ENCODE peak calls at places on chromosomes 3 and 15, in five cellular contexts. L, H, J, K and P are unnamed samples.

GRCh38 chr3:195153121-195153520 is 117.8 kb downstream of the XXYLT1 start:
- DNase-seq in L (no peak), H (no peak), J (no peak), K (no peak), P (no peak)

GRCh38 chr3:195154793-195155535 is 116.0 kb downstream of the XXYLT1 start:
- DNase-seq in L (peak; percentile 97), H (peak; percentile 93), J (peak; percentile 94), K (no peak), P (no peak)

GRCh38 chr3:57958642-57959406 is 49.4 kb upstream of the FLNB start:
- DNase-seq in L (peak; percentile 50), H (no peak), J (no peak), K (no peak), P (no peak)

GRCh38 chr3:179236676-179237301 is 14.1 kb downstream of the KCNMB3 start:
- DNase-seq in L (no peak), H (no peak), J (no peak), K (no peak), P (no peak)

GRCh38 chr3:72924055-72924454 is 36.2 kb downstream of the GXYLT2 start:
- DNase-seq in L (no peak), H (no peak), J (no peak), K (no peak), P (no peak)

GRCh38 chr3:47664519-47664918 is 85.9 kb upstream of the CSPG5 start:
- DNase-seq in L (peak; percentile 26), H (no peak), J (peak; percentile 9), K (no peak), P (no peak)

GRCh38 chr3:106208979-106209378 is 340.2 kb upstream of the CBLB start:
- DNase-seq in L (peak; percentile 10), H (no peak), J (peak; percentile 23), K (no peak), P (no peak)

GRCh38 chr3:109478614-109479013 is 141.3 kb upstream of the DPPA4 start:
- DNase-seq in L (no peak), H (no peak), J (no peak), K (no peak), P (no peak)

GRCh38 chr3:179929091-179929529 is 107.6 kb downstream of the PEX5L start:
- DNase-seq in L (peak; percentile 41), H (no peak), J (peak; percentile 58), K (peak; percentile 64), P (peak; percentile 43)

GRCh38 chr3:187072582-187072981 is 66.7 kb downstream of the RPL39L start:
- DNase-seq in L (no peak), H (no peak), J (no peak), K (no peak), P (no peak)

GRCh38 chr3:10004506-10004905 is 17.9 kb upstream of the EMC3 start:
- DNase-seq in L (no peak), H (no peak), J (no peak), K (no peak), P (no peak)

GRCh38 chr15:46654993-46655392 is 1020.2 kb downstream of the SQOR start:
- DNase-seq in L (no peak), H (no peak), J (no peak), K (no peak), P (no peak)

GRCh38 chr15:95326689-95327525 is 1003.6 kb upstream of the NR2F2 start:
- DNase-seq in L (no peak), H (no peak), J (no peak), K (peak; percentile 19), P (no peak)

GRCh38 chr15:73630030-73630429 is 3.2 kb downstream of the NPTN start:
- DNase-seq in L (no peak), H (no peak), J (no peak), K (no peak), P (peak; percentile 21)

GRCh38 chr3:170454468-170454867 is 35.8 kb downstream of the CLDN11 start:
- DNase-seq in L (no peak), H (no peak), J (no peak), K (no peak), P (no peak)

GRCh38 chr3:169556909-169557308 is 106.6 kb downstream of the MECOM start:
- DNase-seq in L (no peak), H (no peak), J (no peak), K (no peak), P (no peak)

GRCh38 chr3:126537116-126537729 is 13.3 kb downstream of the CHST13 start:
- DNase-seq in L (no peak), H (peak; percentile 48), J (no peak), K (no peak), P (no peak)

GRCh38 chr15:49473031-49473430 is 50.0 kb downstream of the FGF7 start:
- DNase-seq in L (no peak), H (no peak), J (no peak), K (no peak), P (no peak)

GRCh38 chr3:106518516-106518915 is 649.7 kb upstream of the CBLB start:
- DNase-seq in L (peak; percentile 67), H (no peak), J (peak; percentile 28), K (no peak), P (no peak)

GRCh38 chr3:72606005-72606800 is 242.0 kb downstream of the SHQ1 start:
- DNase-seq in L (no peak), H (no peak), J (no peak), K (no peak), P (no peak)

GRCh38 chr15:79769081-79769481 is 127.7 kb downstream of the MTHFS start:
- DNase-seq in L (no peak), H (no peak), J (peak; percentile 9), K (no peak), P (no peak)

GRCh38 chr3:156264771-156265170 is 144.4 kb downstream of the KCNAB1 start:
- DNase-seq in L (peak; percentile 43), H (no peak), J (no peak), K (no peak), P (no peak)

GRCh38 chr15:90064931-90065681 is 37.2 kb downstream of the IDH2 start:
- DNase-seq in L (no peak), H (peak; percentile 82), J (no peak), K (no peak), P (no peak)

GRCh38 chr3:15164356-15164755 is 41.7 kb upstream of the CAPN7 start:
- DNase-seq in L (no peak), H (no peak), J (no peak), K (no peak), P (no peak)

GRCh38 chr3:132723024-132723462 is 834 bp upstream of the NPHP3 start:
- DNase-seq in L (peak; percentile 72), H (no peak), J (peak; percentile 79), K (no peak), P (no peak)

GRCh38 chr3:65575376-65575840 is 463.3 kb downstream of the MAGI1 start:
- DNase-seq in L (peak; percentile 88), H (no peak), J (peak; percentile 94), K (no peak), P (no peak)

DNA sequence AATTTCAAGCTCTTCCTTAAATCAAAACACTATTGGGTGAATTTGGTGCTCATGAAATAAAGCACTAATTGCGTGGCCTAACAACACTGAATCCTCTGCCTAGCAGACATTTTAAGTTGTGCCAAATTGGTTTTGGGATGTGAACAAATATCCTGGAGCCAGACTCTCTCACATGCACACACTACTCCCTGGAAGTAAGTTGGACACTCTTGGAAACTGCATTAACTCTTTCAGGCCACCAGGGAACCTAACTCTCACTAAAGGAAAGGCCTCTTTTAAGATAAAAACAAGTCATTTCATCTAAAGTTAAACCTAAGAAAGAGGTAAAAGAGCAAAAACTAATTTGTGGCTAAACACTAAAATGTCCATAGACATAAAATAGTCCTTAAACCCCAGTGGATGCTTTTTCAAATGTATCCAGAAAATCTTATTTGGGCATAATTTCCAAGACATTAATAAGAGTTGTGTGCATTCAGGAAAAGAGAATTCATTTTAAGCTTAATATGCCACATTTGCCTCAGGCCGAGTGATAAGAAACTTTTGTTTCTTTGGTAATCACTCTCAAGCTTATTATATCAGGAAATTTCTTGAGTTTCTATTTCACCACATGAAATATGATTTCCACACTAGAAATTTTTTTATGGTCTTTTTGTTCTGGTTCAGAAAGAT is 61.8 kb downstream of the ZBTB20 start:
- DNase-seq in L (no peak), H (no peak), J (no peak), K (no peak), P (no peak)
- TF ChIP-seq CTCF in L (peak; percentile 36), H (no peak), J (peak; percentile 68), K (peak; percentile 47), P (no peak)

GRCh38 chr15:51444807-51445206 is 103.4 kb downstream of the GLDN start:
- DNase-seq in L (no peak), H (no peak), J (no peak), K (no peak), P (no peak)
- TF ChIP-seq CTCF in L (no peak), H (no peak), J (no peak), K (no peak), P (no peak)

GRCh38 chr3:41321642-41321980 is 122.3 kb downstream of the CTNNB1 start:
- DNase-seq in L (no peak), H (no peak), J (no peak), K (no peak), P (no peak)

GRCh38 chr3:41320953-41321641 is 121.8 kb downstream of the CTNNB1 start:
- DNase-seq in L (no peak), H (no peak), J (no peak), K (no peak), P (no peak)

GRCh38 chr3:41327718-41328117 is 128.4 kb downstream of the CTNNB1 start:
- DNase-seq in L (peak; percentile 34), H (no peak), J (no peak), K (no peak), P (no peak)

GRCh38 chr3:41323455-41323854 is 124.2 kb downstream of the CTNNB1 start:
- DNase-seq in L (no peak), H (no peak), J (no peak), K (no peak), P (no peak)

GRCh38 chr3:41323860-41324259 is 124.6 kb downstream of the CTNNB1 start:
- DNase-seq in L (no peak), H (no peak), J (no peak), K (no peak), P (no peak)
- TF ChIP-seq CTCF in L (no peak), H (no peak), J (no peak), K (no peak), P (no peak)

GRCh38 chr3:43152649-43153048 is 46.8 kb upstream of the POMGNT2 start:
- DNase-seq in L (no peak), H (no peak), J (no peak), K (no peak), P (no peak)

GRCh38 chr3:43153189-43154083 is 47.6 kb upstream of the POMGNT2 start:
- DNase-seq in L (peak; percentile 63), H (peak; percentile 63), J (peak; percentile 64), K (no peak), P (no peak)

GRCh38 chr3:43156812-43157455 is 51.1 kb upstream of the POMGNT2 start:
- DNase-seq in L (no peak), H (no peak), J (no peak), K (no peak), P (no peak)

GRCh38 chr3:43155016-43155415 is 49.1 kb upstream of the POMGNT2 start:
- DNase-seq in L (no peak), H (no peak), J (no peak), K (no peak), P (no peak)

DNA sequence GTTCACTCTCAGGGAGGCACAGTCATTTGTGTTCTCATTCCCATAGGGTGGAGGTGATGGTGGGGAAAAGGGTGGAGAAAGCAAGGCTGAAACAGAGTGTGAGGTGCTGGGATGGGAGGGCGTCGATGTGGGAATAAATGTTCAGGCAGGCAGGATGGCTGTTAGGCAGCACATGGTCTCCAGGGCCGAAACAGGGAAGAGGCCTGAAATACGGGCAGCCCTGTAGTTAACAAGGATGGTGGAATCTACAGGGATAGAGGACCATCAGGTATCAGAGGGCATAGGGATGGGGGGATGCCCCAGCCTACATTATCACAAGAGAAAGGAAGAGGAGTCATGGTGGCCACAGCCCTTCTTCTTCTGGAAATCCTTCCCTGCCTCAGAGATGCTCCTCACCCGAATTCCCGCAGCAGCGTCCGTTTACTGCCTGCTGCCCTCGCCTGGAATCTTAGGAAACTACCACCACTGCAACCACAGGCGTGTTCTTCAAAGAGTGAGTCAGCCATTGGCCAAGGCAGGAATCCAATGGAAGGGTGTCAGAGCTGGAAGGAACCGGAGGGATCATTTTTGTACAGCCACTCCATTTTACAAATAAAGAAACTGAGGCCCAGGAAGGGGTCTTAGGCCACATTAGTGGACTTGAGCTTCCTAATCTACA is 49.7 kb upstream of the POMGNT2 start:
- DNase-seq in L (peak; percentile 63), H (no peak), J (peak; percentile 83), K (peak; percentile 30), P (no peak)
- TF ChIP-seq CTCF in L (peak; percentile 53), H (peak; percentile 59), J (peak; percentile 81), K (peak; percentile 65), P (peak; percentile 69)